ENCODE peak calls at places on chromosomes 5 and 9, in six cellular contexts. One of them, this sample, is unnamed.

GRCh38 chr9:34715639-34716215 is 5.8 kb upstream of the CCL21 start:
- DNase-seq in adrenal gland: no peak
- DNase-seq in OCI-LY7: no peak
- DNase-seq in H1: no peak
- DNase-seq in lung: no peak
- DNase-seq in GM23338: no peak
- DNase-seq in this sample: no peak

GRCh38 chr9:86707932-86708510 is 239.3 kb downstream of the GAS1 start:
- DNase-seq in adrenal gland: no peak
- DNase-seq in lung: no peak
- DNase-seq in GM23338: no peak
- DNase-seq in OCI-LY7: no peak
- DNase-seq in H1: no peak
- DNase-seq in this sample: no peak

GRCh38 chr5:164012376-164012775 is 507.0 kb downstream of the MAT2B start:
- DNase-seq in GM23338: no peak
- DNase-seq in lung: no peak
- DNase-seq in H1: no peak
- DNase-seq in adrenal gland: no peak
- DNase-seq in OCI-LY7: no peak
- DNase-seq in this sample: no peak

GRCh38 chr5:101418735-101419134 is 515.7 kb upstream of the ST8SIA4 start:
- DNase-seq in H1: no peak
- DNase-seq in OCI-LY7: no peak
- DNase-seq in adrenal gland: no peak
- DNase-seq in lung: no peak
- DNase-seq in GM23338: peak; percentile 17
- DNase-seq in this sample: no peak

GRCh38 chr5:107519900-107520354 is 150.8 kb downstream of the EFNA5 start:
- DNase-seq in GM23338: peak; percentile 55
- DNase-seq in lung: no peak
- DNase-seq in OCI-LY7: peak; percentile 87
- DNase-seq in adrenal gland: no peak
- DNase-seq in H1: no peak
- DNase-seq in this sample: no peak

GRCh38 chr9:37498457-37498856 is 12.7 kb downstream of the POLR1E start:
- DNase-seq in adrenal gland: no peak
- DNase-seq in H1: no peak
- DNase-seq in OCI-LY7: no peak
- DNase-seq in GM23338: no peak
- DNase-seq in lung: no peak
- DNase-seq in this sample: no peak

GRCh38 chr5:178340637-178341036 is 108.0 kb upstream of the PHYKPL start:
- DNase-seq in H1: no peak
- DNase-seq in adrenal gland: no peak
- DNase-seq in GM23338: no peak
- DNase-seq in OCI-LY7: no peak
- DNase-seq in lung: no peak
- DNase-seq in this sample: no peak

GRCh38 chr9:94900222-94901018 is 173.9 kb downstream of the AOPEP start:
- DNase-seq in H1: peak; percentile 28
- DNase-seq in lung: no peak
- DNase-seq in OCI-LY7: no peak
- DNase-seq in adrenal gland: peak; percentile 50
- DNase-seq in GM23338: no peak
- DNase-seq in this sample: no peak

GRCh38 chr5:181217805-181218065 is 5.3 kb upstream of the TRIM41 start:
- DNase-seq in lung: no peak
- DNase-seq in GM23338: no peak
- DNase-seq in H1: no peak
- DNase-seq in adrenal gland: no peak
- DNase-seq in OCI-LY7: peak; percentile 75
- DNase-seq in this sample: no peak

GRCh38 chr9:95491543-95492330 is 25.0 kb downstream of the PTCH1 start:
- DNase-seq in adrenal gland: no peak
- DNase-seq in lung: no peak
- DNase-seq in GM23338: no peak
- DNase-seq in H1: no peak
- DNase-seq in OCI-LY7: peak; percentile 67
- DNase-seq in this sample: no peak

GRCh38 chr5:152608514-152608913 is 203.4 kb upstream of the NMUR2 start:
- DNase-seq in adrenal gland: no peak
- DNase-seq in lung: no peak
- DNase-seq in H1: no peak
- DNase-seq in GM23338: no peak
- DNase-seq in OCI-LY7: no peak
- DNase-seq in this sample: no peak

GRCh38 chr9:75803130-75803529 is 87.3 kb upstream of the PCSK5 start:
- DNase-seq in OCI-LY7: no peak
- DNase-seq in H1: no peak
- DNase-seq in GM23338: peak; percentile 8
- DNase-seq in lung: no peak
- DNase-seq in adrenal gland: no peak
- DNase-seq in this sample: no peak

GRCh38 chr9:137575725-137576411 is 2.9 kb downstream of the DPH7 start:
- DNase-seq in OCI-LY7: peak; percentile 80
- DNase-seq in adrenal gland: no peak
- DNase-seq in GM23338: no peak
- DNase-seq in lung: no peak
- DNase-seq in H1: no peak
- DNase-seq in this sample: no peak

GRCh38 chr5:174692381-174692780 is 32.0 kb upstream of the MSX2 start:
- DNase-seq in OCI-LY7: no peak
- DNase-seq in lung: no peak
- DNase-seq in GM23338: peak; percentile 12
- DNase-seq in adrenal gland: no peak
- DNase-seq in H1: no peak
- DNase-seq in this sample: no peak

GRCh38 chr9:71783120-71783523 is 14.8 kb upstream of the CEMIP2 start:
- DNase-seq in GM23338: no peak
- DNase-seq in OCI-LY7: peak; percentile 75
- DNase-seq in lung: no peak
- DNase-seq in H1: no peak
- DNase-seq in adrenal gland: no peak
- DNase-seq in this sample: no peak

GRCh38 chr5:44536650-44537260 is 147.5 kb upstream of the FGF10 start:
- DNase-seq in adrenal gland: peak; percentile 31
- DNase-seq in GM23338: peak; percentile 79
- DNase-seq in lung: peak; percentile 32
- DNase-seq in H1: peak; percentile 65
- DNase-seq in OCI-LY7: peak; percentile 31
- DNase-seq in this sample: peak; percentile 32

GRCh38 chr5:80804332-80804731 is 149.5 kb upstream of the DHFR start:
- DNase-seq in adrenal gland: no peak
- DNase-seq in H1: no peak
- DNase-seq in GM23338: no peak
- DNase-seq in lung: no peak
- DNase-seq in OCI-LY7: no peak
- DNase-seq in this sample: no peak

GRCh38 chr5:101176605-101177004 is 273.5 kb upstream of the ST8SIA4 start:
- DNase-seq in lung: no peak
- DNase-seq in OCI-LY7: peak; percentile 1
- DNase-seq in adrenal gland: no peak
- DNase-seq in H1: no peak
- DNase-seq in GM23338: no peak
- DNase-seq in this sample: no peak

GRCh38 chr5:1548702-1549523 is 25.2 kb upstream of the LPCAT1 start:
- DNase-seq in GM23338: no peak
- DNase-seq in adrenal gland: no peak
- DNase-seq in lung: peak; percentile 28
- DNase-seq in OCI-LY7: no peak
- DNase-seq in H1: peak; percentile 36
- DNase-seq in this sample: no peak

GRCh38 chr5:142248853-142249462 is 75.9 kb downstream of the SPRY4 start:
- DNase-seq in OCI-LY7: no peak
- DNase-seq in H1: no peak
- DNase-seq in adrenal gland: no peak
- DNase-seq in GM23338: peak; percentile 16
- DNase-seq in lung: peak; percentile 47
- DNase-seq in this sample: no peak

GRCh38 chr9:104927912-104928740 is at the start of gene ABCA1:
- DNase-seq in OCI-LY7: peak; percentile 92
- DNase-seq in lung: peak; percentile 87
- DNase-seq in H1: peak; percentile 83
- DNase-seq in adrenal gland: peak; percentile 93
- DNase-seq in GM23338: peak; percentile 96
- DNase-seq in this sample: peak; percentile 95

GRCh38 chr5:33195431-33196128 is 245.2 kb upstream of the TARS1 start:
- DNase-seq in OCI-LY7: no peak
- DNase-seq in lung: no peak
- DNase-seq in adrenal gland: no peak
- DNase-seq in GM23338: no peak
- DNase-seq in H1: no peak
- DNase-seq in this sample: no peak

GRCh38 chr9:131483319-131484050 is 19.2 kb upstream of the POMT1 start:
- DNase-seq in H1: no peak
- DNase-seq in lung: no peak
- DNase-seq in OCI-LY7: no peak
- DNase-seq in GM23338: no peak
- DNase-seq in adrenal gland: no peak
- DNase-seq in this sample: no peak

GRCh38 chr9:131482343-131483006 is 20.2 kb upstream of the POMT1 start:
- DNase-seq in adrenal gland: no peak
- DNase-seq in H1: no peak
- DNase-seq in lung: no peak
- DNase-seq in OCI-LY7: no peak
- DNase-seq in GM23338: no peak
- DNase-seq in this sample: no peak

GRCh38 chr9:131484051-131484445 is 18.7 kb upstream of the POMT1 start:
- DNase-seq in lung: no peak
- DNase-seq in H1: no peak
- DNase-seq in GM23338: no peak
- DNase-seq in OCI-LY7: no peak
- DNase-seq in adrenal gland: peak; percentile 6
- DNase-seq in this sample: no peak

GRCh38 chr9:131480258-131480657 is 22.5 kb upstream of the POMT1 start:
- DNase-seq in OCI-LY7: no peak
- DNase-seq in GM23338: no peak
- DNase-seq in adrenal gland: no peak
- DNase-seq in H1: no peak
- DNase-seq in lung: no peak
- DNase-seq in this sample: no peak

GRCh38 chr9:131481441-131482342 is 21.0 kb upstream of the POMT1 start:
- DNase-seq in H1: no peak
- DNase-seq in lung: no peak
- DNase-seq in OCI-LY7: no peak
- DNase-seq in adrenal gland: no peak
- DNase-seq in GM23338: no peak
- DNase-seq in this sample: no peak
- H3K36me3 ChIP-seq in H1: peaks cover 96% of the 10 kb centered on the region
- H3K36me3 ChIP-seq in lung: peaks cover 89% of the 10 kb centered on the region
- H3K36me3 ChIP-seq in OCI-LY7: peaks cover 97% of the 10 kb centered on the region
- H3K36me3 ChIP-seq in adrenal gland: no peaks in the 10 kb centered on the region
- H3K36me3 ChIP-seq in GM23338: peaks cover 64% of the 10 kb centered on the region
- H3K36me3 ChIP-seq in this sample: peaks cover 92% of the 10 kb centered on the region

DNA sequence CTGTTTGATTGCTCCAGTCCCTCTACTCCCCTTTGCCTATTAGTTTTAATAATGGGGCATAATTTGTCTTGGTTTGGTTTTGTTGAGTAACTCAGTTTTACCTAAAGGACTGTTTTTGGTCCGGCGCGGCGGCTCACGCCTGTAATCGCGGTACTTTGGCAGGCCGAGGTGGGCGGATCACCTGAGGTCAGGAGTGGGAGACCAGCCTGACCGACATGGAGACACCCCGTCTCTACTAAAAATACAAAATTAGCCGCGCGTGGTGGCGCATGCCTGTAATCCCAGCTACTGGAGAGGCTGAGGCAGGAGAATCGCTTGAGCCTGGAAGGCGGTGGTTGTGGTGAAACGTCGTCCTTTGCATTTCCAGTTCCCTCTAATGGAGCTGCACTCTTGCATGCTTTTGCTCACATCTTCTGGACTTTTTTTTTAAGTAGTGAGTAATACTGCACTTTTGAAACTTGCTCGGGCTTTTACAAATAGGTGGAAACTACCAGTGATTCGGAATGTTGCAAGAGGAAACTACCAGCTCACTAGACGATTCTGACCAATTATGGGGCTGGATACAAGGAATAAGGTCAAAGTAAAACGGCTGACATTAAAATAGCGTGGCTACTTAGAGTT is 721 bp upstream of the MAML1 start:
- DNase-seq in H1: peak; percentile 57
- DNase-seq in GM23338: no peak
- DNase-seq in OCI-LY7: no peak
- DNase-seq in adrenal gland: peak; percentile 28
- DNase-seq in lung: peak; percentile 32
- DNase-seq in this sample: peak; percentile 15
- H3K36me3 ChIP-seq in H1: peaks cover 42% of the 10 kb centered on the region
- H3K36me3 ChIP-seq in GM23338: peaks cover 28% of the 10 kb centered on the region
- H3K36me3 ChIP-seq in OCI-LY7: peaks cover 64% of the 10 kb centered on the region
- H3K36me3 ChIP-seq in adrenal gland: no peaks in the 10 kb centered on the region
- H3K36me3 ChIP-seq in lung: peaks cover 12% of the 10 kb centered on the region
- H3K36me3 ChIP-seq in this sample: peaks cover 31% of the 10 kb centered on the region

GRCh38 chr9:81618923-81619322 is 70.4 kb downstream of the TLE1 start:
- DNase-seq in H1: no peak
- DNase-seq in lung: no peak
- DNase-seq in adrenal gland: no peak
- DNase-seq in GM23338: no peak
- DNase-seq in OCI-LY7: no peak
- DNase-seq in this sample: no peak
- H3K36me3 ChIP-seq in H1: peaks cover 41% of the 10 kb centered on the region
- H3K36me3 ChIP-seq in lung: peaks cover 14% of the 10 kb centered on the region
- H3K36me3 ChIP-seq in adrenal gland: no peaks in the 10 kb centered on the region
- H3K36me3 ChIP-seq in GM23338: peaks cover 39% of the 10 kb centered on the region
- H3K36me3 ChIP-seq in OCI-LY7: no peaks in the 10 kb centered on the region
- H3K36me3 ChIP-seq in this sample: peaks cover 5% of the 10 kb centered on the region

GRCh38 chr5:6599739-6600138 is 33.1 kb downstream of the NSUN2 start:
- DNase-seq in GM23338: no peak
- DNase-seq in adrenal gland: no peak
- DNase-seq in OCI-LY7: no peak
- DNase-seq in lung: no peak
- DNase-seq in H1: no peak
- DNase-seq in this sample: no peak
- H3K36me3 ChIP-seq in GM23338: peaks cover 50% of the 10 kb centered on the region
- H3K36me3 ChIP-seq in adrenal gland: no peaks in the 10 kb centered on the region
- H3K36me3 ChIP-seq in OCI-LY7: peaks cover 95% of the 10 kb centered on the region
- H3K36me3 ChIP-seq in lung: peaks cover 51% of the 10 kb centered on the region
- H3K36me3 ChIP-seq in H1: peaks cover 74% of the 10 kb centered on the region
- H3K36me3 ChIP-seq in this sample: peaks cover 58% of the 10 kb centered on the region